ENCODE peak calls at places on chromosomes 16 and 17, in nine cellular contexts. K, G, Q, B, X, W, L, I and C are unnamed samples.

GRCh38 chr17:1904273-1905052 is 74.7 kb downstream of the RPA1 start:
- DNase-seq in G (no peak), W (no peak), X (no peak), K (no peak), L (no peak), B (no peak), Q (no peak), I (no peak), C (no peak)

GRCh38 chr16:50496990-50497389 is 51.2 kb upstream of the NKD1 start:
- DNase-seq in I (no peak), G (no peak), B (no peak), K (no peak), W (no peak), L (no peak), Q (no peak), X (no peak), C (peak; percentile 25)

GRCh38 chr17:40469805-40470675 is 26.8 kb downstream of the IGFBP4 start:
- DNase-seq in W (no peak), B (peak; percentile 45), Q (no peak), L (no peak), G (no peak), K (no peak), I (no peak), X (no peak), C (no peak)

GRCh38 chr16:55030944-55031343 is 100.3 kb downstream of the IRX5 start:
- DNase-seq in L (no peak), I (no peak), K (peak; percentile 19), X (no peak), G (no peak), W (no peak), Q (no peak), B (no peak), C (peak; percentile 52)

GRCh38 chr17:40535924-40536717 is 29.2 kb downstream of the CCR7 start:
- DNase-seq in K (no peak), X (no peak), G (no peak), L (peak; percentile 65), W (no peak), B (no peak), Q (peak; percentile 59), I (no peak), C (no peak)

GRCh38 chr16:12182202-12182601 is 205.7 kb downstream of the SNX29 start:
- DNase-seq in B (no peak), G (no peak), K (peak; percentile 79), Q (no peak), I (no peak), W (no peak), X (no peak), L (no peak), C (no peak)

GRCh38 chr16:31225193-31225592 is 8.3 kb upstream of the PYDC1 start:
- DNase-seq in K (no peak), G (no peak), X (no peak), W (no peak), B (no peak), I (no peak), Q (no peak), L (no peak), C (no peak)

GRCh38 chr16:7921360-7921759 is 588.7 kb downstream of the RBFOX1 start:
- DNase-seq in L (no peak), X (no peak), Q (no peak), G (no peak), W (no peak), K (peak; percentile 42), B (no peak), I (no peak), C (no peak)

GRCh38 chr16:82072313-82072712 is 37.3 kb downstream of the HSD17B2 start:
- DNase-seq in W (no peak), I (no peak), L (no peak), B (no peak), G (no peak), K (no peak), X (no peak), Q (no peak), C (no peak)

GRCh38 chr16:54118846-54119245 is 167.7 kb downstream of the IRX3 start:
- DNase-seq in G (no peak), L (peak; percentile 13), I (no peak), Q (no peak), K (no peak), X (no peak), W (no peak), B (peak; percentile 43), C (no peak)

GRCh38 chr16:8668138-8668537 is 6.3 kb upstream of the ABAT start:
- DNase-seq in K (no peak), I (no peak), L (no peak), B (no peak), W (no peak), X (no peak), Q (no peak), G (no peak), C (no peak)

GRCh38 chr16:81510016-81510415 is 65.4 kb downstream of the CMIP start:
- DNase-seq in W (no peak), L (no peak), I (no peak), B (no peak), K (no peak), G (no peak), X (no peak), Q (no peak), C (no peak)

GRCh38 chr17:38868968-38869646 is 751 bp upstream of the LASP1 start:
- DNase-seq in K (peak; percentile 91), G (peak; percentile 85), I (peak; percentile 94), L (peak; percentile 91), X (peak; percentile 81), Q (peak; percentile 85), W (peak; percentile 93), B (peak; percentile 94), C (no peak)

GRCh38 chr16:60686824-60687223 is 1349.4 kb downstream of the CDH8 start:
- DNase-seq in I (no peak), B (no peak), K (no peak), X (no peak), Q (no peak), W (no peak), G (no peak), L (no peak), C (no peak)

GRCh38 chr17:39709319-39709997 is 9.6 kb downstream of the ERBB2 start:
- DNase-seq in W (no peak), L (no peak), Q (no peak), K (no peak), G (no peak), X (no peak), I (no peak), B (no peak), C (no peak)

GRCh38 chr16:56270828-56271227 is 79.5 kb downstream of the GNAO1 start:
- DNase-seq in K (no peak), Q (no peak), B (no peak), I (no peak), X (no peak), G (no peak), L (no peak), W (no peak), C (no peak)

GRCh38 chr16:85465328-85466307 is 147.5 kb upstream of the GSE1 start:
- DNase-seq in K (no peak), B (peak; percentile 65), I (no peak), X (peak; percentile 90), G (no peak), L (peak; percentile 36), W (peak; percentile 83), Q (peak; percentile 77), C (no peak)

GRCh38 chr17:65154770-65155589 is 17.8 kb downstream of the RGS9 start:
- DNase-seq in K (no peak), Q (no peak), G (no peak), W (no peak), X (no peak), B (peak; percentile 72), L (no peak), I (peak; percentile 22), C (no peak)

GRCh38 chr17:15260376-15261062 is 4.6 kb downstream of the PMP22 start:
- DNase-seq in L (peak; percentile 88), Q (peak; percentile 92), W (peak; percentile 96), I (peak; percentile 86), X (peak; percentile 94), G (peak; percentile 77), K (peak; percentile 91), B (peak; percentile 83), C (no peak)
- H3K4me3 ChIP-seq in L (peak overlapping the region; percentile 84), Q (peak overlapping the region; percentile 81), W (peak overlapping the region; percentile 71), I (peak overlapping the region; percentile 21), X (peak overlapping the region; percentile 92), G (peak overlapping the region; percentile 56), K (peak overlapping the region; percentile 57), B (peak overlapping the region; percentile 74), C (peak overlapping the region; percentile 84)

GRCh38 chr16:69482410-69482951 is 58.1 kb downstream of the CYB5B start:
- DNase-seq in L (peak; percentile 93), X (no peak), Q (peak; percentile 61), B (peak; percentile 88), G (no peak), W (peak; percentile 44), I (peak; percentile 22), K (peak; percentile 15), C (no peak)
- H3K4me3 ChIP-seq in L (peak overlapping the region; percentile 6), X (no peak overlapping the region), Q (peak overlapping the region; percentile 50), B (peak overlapping the region; percentile 7), G (no peak overlapping the region), W (no peak overlapping the region), I (no peak overlapping the region), K (no peak overlapping the region), C (no peak overlapping the region)

GRCh38 chr17:80773243-80773991 is 218.2 kb upstream of the CHMP6 start:
- DNase-seq in L (no peak), W (no peak), B (no peak), Q (peak; percentile 72), I (no peak), K (peak; percentile 57), X (peak; percentile 78), G (no peak), C (no peak)

GRCh38 chr17:80775863-80776262 is 215.8 kb upstream of the CHMP6 start:
- DNase-seq in X (no peak), L (no peak), B (no peak), Q (no peak), K (no peak), W (no peak), G (no peak), I (no peak), C (no peak)

GRCh38 chr17:80774146-80774545 is 217.5 kb upstream of the CHMP6 start:
- DNase-seq in I (no peak), Q (no peak), G (no peak), X (no peak), B (no peak), K (no peak), W (no peak), L (no peak), C (no peak)

GRCh38 chr17:80772906-80773242 is 218.8 kb upstream of the CHMP6 start:
- DNase-seq in I (no peak), L (no peak), Q (no peak), X (no peak), K (no peak), B (no peak), W (no peak), G (no peak), C (no peak)

GRCh38 chr17:80774643-80775281 is 216.9 kb upstream of the CHMP6 start:
- DNase-seq in B (no peak), G (no peak), W (no peak), I (no peak), Q (no peak), K (no peak), X (no peak), L (no peak), C (no peak)
- H3K4me3 ChIP-seq in B (no peak overlapping the region), G (no peak overlapping the region), W (no peak overlapping the region), I (no peak overlapping the region), Q (no peak overlapping the region), K (no peak overlapping the region), X (no peak overlapping the region), L (no peak overlapping the region), C (no peak overlapping the region)

GRCh38 chr17:5115673-5116651 is at the start of gene USP6:
- DNase-seq in G (no peak), X (no peak), Q (no peak), L (no peak), B (no peak), W (peak; percentile 35), K (no peak), I (no peak), C (no peak)
- H3K4me3 ChIP-seq in G (no peak within 1 kb of the TSS), X (no peak within 1 kb of the TSS), Q (peak within 1 kb of the TSS; percentile 27), L (no peak within 1 kb of the TSS), B (no peak within 1 kb of the TSS), W (no peak within 1 kb of the TSS), K (no peak within 1 kb of the TSS), I (no peak within 1 kb of the TSS), C (no peak within 1 kb of the TSS)